ENCODE peak calls at places on chromosomes 5 and 9, in four cellular contexts. J, A, C and B are unnamed samples.

GRCh38 chr9:31916591-31917223 is 467.7 kb upstream of the ACO1 start:
- DNase-seq in J (peak), A (no peak), C (no peak), B (no peak)

GRCh38 chr9:93128011-93128714 is 5.9 kb downstream of the NINJ1 start:
- DNase-seq in J (peak), A (peak), C (no peak), B (no peak)

GRCh38 chr5:1028481-1029269 is 20.1 kb downstream of the NKD2 start:
- DNase-seq in J (no peak), A (no peak), C (no peak), B (no peak)

GRCh38 chr5:151880304-151880703 is 44.3 kb downstream of the GLRA1 start:
- DNase-seq in J (no peak), A (no peak), C (no peak), B (no peak)

GRCh38 chr9:116589392-116590354 is 97.4 kb upstream of the TRIM32 start:
- DNase-seq in J (peak), A (no peak), C (peak), B (peak)

GRCh38 chr5:149299451-149300054 is 27.9 kb downstream of the AFAP1L1 start:
- DNase-seq in J (no peak), A (no peak), C (no peak), B (no peak)

GRCh38 chr5:128227984-128228383 is 144.4 kb downstream of the SLC12A2 start:
- DNase-seq in J (no peak), A (peak), C (peak), B (no peak)

GRCh38 chr9:1490341-1491115 is 440.4 kb downstream of the DMRT2 start:
- DNase-seq in J (no peak), A (no peak), C (peak), B (no peak)

GRCh38 chr5:54713923-54714581 is 196.5 kb downstream of the SNX18 start:
- DNase-seq in J (no peak), A (no peak), C (peak), B (no peak)

GRCh38 chr5:176748073-176748966 is 62.0 kb upstream of the UNC5A start:
- DNase-seq in J (no peak), A (no peak), C (no peak), B (no peak)

GRCh38 chr5:174259691-174260420 is 214.3 kb downstream of the NSG2 start:
- DNase-seq in J (no peak), A (no peak), C (no peak), B (no peak)

GRCh38 chr5:115842089-115842881 is 550 bp downstream of the AP3S1 start:
- DNase-seq in J (no peak), A (no peak), C (peak), B (peak)

GRCh38 chr5:58133631-58134296 is 326.1 kb downstream of the PLK2 start:
- DNase-seq in J (no peak), A (no peak), C (peak), B (no peak)

GRCh38 chr9:38068616-38068865 is 486 bp downstream of the SHB start:
- DNase-seq in J (no peak), A (no peak), C (peak), B (peak)

GRCh38 chr5:107529618-107530017 is 141.1 kb downstream of the EFNA5 start:
- DNase-seq in J (no peak), A (no peak), C (no peak), B (no peak)

GRCh38 chr5:132267931-132268501 is 10.5 kb downstream of the PDLIM4 start:
- DNase-seq in J (peak), A (no peak), C (no peak), B (no peak)

GRCh38 chr5:176559683-176560082 is 10.5 kb downstream of the CDHR2 start:
- DNase-seq in J (no peak), A (no peak), C (peak), B (no peak)

GRCh38 chr9:69307446-69308216 is 17.4 kb upstream of the ENTREP1 start:
- DNase-seq in J (peak), A (no peak), C (peak), B (no peak)

GRCh38 chr5:61322738-61323429 is 9.2 kb upstream of the ZSWIM6 start:
- DNase-seq in J (no peak), A (no peak), C (peak), B (no peak)

GRCh38 chr5:154141686-154142300 is 48.7 kb upstream of the GALNT10 start:
- DNase-seq in J (no peak), A (peak), C (no peak), B (peak)

GRCh38 chr9:459491-460444 is 245.1 kb downstream of the DOCK8 start:
- DNase-seq in J (no peak), A (no peak), C (no peak), B (no peak)

GRCh38 chr5:38465045-38465444 is 91.4 kb downstream of the LIFR start:
- DNase-seq in J (no peak), A (no peak), C (peak), B (no peak)

GRCh38 chr5:55645304-55645703 is 66.8 kb downstream of the SLC38A9 start:
- DNase-seq in J (no peak), A (no peak), C (peak), B (no peak)

GRCh38 chr5:164394686-164395187 is 889.3 kb downstream of the MAT2B start:
- DNase-seq in J (no peak), A (no peak), C (no peak), B (no peak)

GRCh38 chr5:154811653-154812465 is 38.5 kb downstream of the FAXDC2 start:
- DNase-seq in J (peak), A (peak), C (peak), B (peak)

GRCh38 chr5:123455640-123456039 is 32.4 kb upstream of the CEP120 start:
- DNase-seq in J (no peak), A (no peak), C (no peak), B (no peak)

GRCh38 chr5:81183811-81184748 is 49.0 kb upstream of the CKMT2 start:
- DNase-seq in J (no peak), A (no peak), C (peak), B (no peak)
- TF ChIP-seq CTCF in J (no peak), A (no peak), C (no peak), B (no peak)

GRCh38 chr5:41517909-41518308 is 7.5 kb upstream of the PLCXD3 start:
- DNase-seq in J (no peak), A (no peak), C (no peak), B (no peak)

GRCh38 chr5:41522193-41522786 is 11.9 kb upstream of the PLCXD3 start:
- DNase-seq in J (no peak), A (no peak), C (no peak), B (no peak)

GRCh38 chr5:41524174-41524573 is 13.8 kb upstream of the PLCXD3 start:
- DNase-seq in J (no peak), A (no peak), C (no peak), B (peak)

GRCh38 chr5:41519801-41520200 is 9.4 kb upstream of the PLCXD3 start:
- DNase-seq in J (no peak), A (no peak), C (no peak), B (no peak)
- TF ChIP-seq CTCF in J (peak), A (peak), C (peak), B (no peak)

GRCh38 chr5:162248107-162248713 is 180.6 kb downstream of the GABRG2 start:
- DNase-seq in J (peak), A (no peak), C (no peak), B (peak)
- TF ChIP-seq CTCF in J (peak), A (no peak), C (no peak), B (peak)

GRCh38 chr9:131503626-131504465 is 1.1 kb downstream of the POMT1 start:
- DNase-seq in J (peak), A (no peak), C (peak), B (peak)
- TF ChIP-seq CTCF in J (no peak), A (no peak), C (no peak), B (no peak)